ENCODE peak calls at places on chromosomes 5 and 9, in ten cellular contexts. G is GM19239; S is CD4-positive, alpha-beta memory T cell; H is neural crest cell; Z is nephron progenitor cell; X is AG09319; J is HCT116; L is activated T-helper 1 cell treated with anti-CD3 and anti-CD28 coated beads, Interleukin-2, amount 50 U/mL, for 16 hours; R is amniotic stem cell; U is GM23248. C is an unnamed sample.

GRCh38 chr9:111036068-111036789 is 2.0 kb downstream of the LPAR1 start:
- DNase-seq in H (peak), Z (peak), J (peak), X (no peak), L (no peak), G (no peak), R (peak), S (no peak), U (peak), C (peak)

GRCh38 chr5:142981886-142982820 is 212.0 kb downstream of the ARHGAP26 start:
- DNase-seq in J (no peak), X (peak), H (no peak), U (peak), S (no peak), G (no peak), R (no peak), L (no peak), Z (no peak), C (peak)

GRCh38 chr5:132385321-132386105 is 16.0 kb downstream of the SLC22A5 start:
- DNase-seq in H (peak), S (peak), L (peak), G (peak), Z (peak), X (no peak), R (no peak), J (no peak), U (peak), C (peak)

GRCh38 chr5:143576721-143577484 is 173.4 kb upstream of the NR3C1 start:
- DNase-seq in J (no peak), X (no peak), L (no peak), U (peak), G (no peak), Z (no peak), S (no peak), H (no peak), R (peak), C (peak)

GRCh38 chr5:135391123-135391868 is 7.7 kb downstream of the MACROH2A1 start:
- DNase-seq in Z (no peak), R (peak), X (peak), H (no peak), J (no peak), G (no peak), L (no peak), U (peak), S (no peak), C (peak)

GRCh38 chr5:55226934-55227737 is at the start of gene MCIDAS:
- DNase-seq in H (peak), L (no peak), U (peak), J (peak), S (peak), G (peak), X (no peak), Z (peak), R (no peak), C (peak)

GRCh38 chr9:69762527-69762926 is 2.7 kb upstream of the PTAR1 start:
- DNase-seq in Z (no peak), G (no peak), H (no peak), X (no peak), R (no peak), S (no peak), J (no peak), U (peak), L (no peak), C (peak)

GRCh38 chr9:107755267-107755666 is 265.7 kb upstream of the KLF4 start:
- DNase-seq in U (peak), J (peak), R (peak), L (no peak), S (no peak), X (no peak), H (no peak), Z (no peak), G (no peak), C (peak)

C was measured in adipocyte.